ENCODE peak calls at places on chromosomes 3 and 15, in four cellular contexts. I is CD4-positive, alpha-beta memory T cell; C is omental fat pad; A is NCI-H187. R is an unnamed sample.

GRCh38 chr3:113743006-113743639 is 2.9 kb downstream of the NAA50 start:
- DNase-seq in I (no peak), A (no peak), C (no peak), R (no peak)

GRCh38 chr3:194072691-194073279 is 63.2 kb upstream of the HES1 start:
- DNase-seq in A (no peak), C (no peak), I (no peak), R (no peak)

GRCh38 chr3:188404124-188404523 is 250.2 kb downstream of the LPP start:
- DNase-seq in I (no peak), C (no peak), A (no peak), R (no peak)

GRCh38 chr3:151171145-151171544 is 31.9 kb downstream of the GPR171 start:
- DNase-seq in C (no peak), A (no peak), I (peak; percentile 40), R (peak; percentile 79)

GRCh38 chr3:127820871-127821853 is 1.2 kb downstream of the MGLL start:
- DNase-seq in I (no peak), C (no peak), A (no peak), R (no peak)

GRCh38 chr3:166879661-166880060 is 500.4 kb downstream of the ZBBX start:
- DNase-seq in I (no peak), A (no peak), C (no peak), R (no peak)

GRCh38 chr15:61275901-61276300 is 46.8 kb upstream of the RORA start:
- DNase-seq in C (no peak), A (peak; percentile 8), I (no peak), R (no peak)

GRCh38 chr3:72379500-72380187 is 468.6 kb downstream of the SHQ1 start:
- DNase-seq in I (no peak), A (no peak), C (no peak), R (no peak)

GRCh38 chr3:63654246-63654645 is 1.8 kb downstream of the SNTN start:
- DNase-seq in C (no peak), I (no peak), A (no peak), R (no peak)

GRCh38 chr3:66107855-66108254 is 69.1 kb upstream of the MAGI1 start:
- DNase-seq in C (no peak), I (no peak), A (no peak), R (no peak)

GRCh38 chr3:117399311-117400068 is 689.9 kb downstream of the TUSC7 start:
- DNase-seq in C (no peak), A (peak; percentile 58), I (no peak), R (no peak)

GRCh38 chr3:23739536-23739935 is 66.2 kb upstream of the UBE2E1 start:
- DNase-seq in I (no peak), C (no peak), A (no peak), R (no peak)

GRCh38 chr3:150765949-150766720 is 3.2 kb upstream of the SIAH2 start:
- DNase-seq in A (no peak), C (no peak), I (no peak), R (no peak)

GRCh38 chr3:109050591-109051167 is 67.3 kb downstream of the MORC1 start:
- DNase-seq in I (peak; percentile 18), C (no peak), A (no peak), R (peak; percentile 35)

GRCh38 chr3:73719877-73720276 is 95.1 kb upstream of the PDZRN3 start:
- DNase-seq in C (peak; percentile 29), A (no peak), I (no peak), R (no peak)

GRCh38 chr3:110016235-110016634 is 678.9 kb upstream of the DPPA4 start:
- DNase-seq in A (no peak), I (no peak), C (no peak), R (no peak)

GRCh38 chr15:79724312-79724711 is 172.5 kb downstream of the MTHFS start:
- DNase-seq in I (no peak), C (no peak), A (no peak), R (no peak)

GRCh38 chr15:33132722-33133345 is 61.7 kb downstream of the FMN1 start:
- DNase-seq in A (peak; percentile 36), I (no peak), C (no peak), R (peak; percentile 41)

GRCh38 chr15:80436511-80437307 is 32.5 kb downstream of the ARNT2 start:
- DNase-seq in A (no peak), C (no peak), I (no peak), R (no peak)

GRCh38 chr3:123651449-123652345 is 66.8 kb upstream of the HACD2 start:
- DNase-seq in A (no peak), I (no peak), C (no peak), R (no peak)

GRCh38 chr3:146612015-146612414 is 6.9 kb upstream of the PLSCR5 start:
- DNase-seq in C (no peak), I (no peak), A (no peak), R (no peak)

GRCh38 chr3:52190294-52190841 is 7.6 kb upstream of the ALAS1 start:
- DNase-seq in C (no peak), A (no peak), I (no peak), R (no peak)

GRCh38 chr3:13194285-13195209 is 121.3 kb upstream of the IQSEC1 start:
- DNase-seq in C (no peak), A (no peak), I (no peak), R (peak; percentile 37)

GRCh38 chr3:13121553-13122001 is 48.3 kb upstream of the IQSEC1 start:
- DNase-seq in A (no peak), I (no peak), C (no peak), R (no peak)

GRCh38 chr15:54082836-54083492 is 104.7 kb downstream of the UNC13C start:
- DNase-seq in I (no peak), C (no peak), A (no peak), R (peak; percentile 28)

GRCh38 chr3:195312714-195313113 is 41.8 kb upstream of the XXYLT1 start:
- DNase-seq in C (no peak), A (no peak), I (no peak), R (no peak)

GRCh38 chr15:41930221-41930866 is 36.5 kb upstream of the SPTBN5 start:
- DNase-seq in I (no peak), A (no peak), C (no peak), R (no peak)

GRCh38 chr3:8741581-8742355 is 8.2 kb downstream of the CAV3 start:
- DNase-seq in I (no peak), A (no peak), C (no peak), R (no peak)

GRCh38 chr15:63912061-63912615 is 78.4 kb upstream of the HERC1 start:
- DNase-seq in I (no peak), A (no peak), C (no peak), R (no peak)

GRCh38 chr15:85872125-85872524 is 77.4 kb upstream of the KLHL25 start:
- DNase-seq in C (no peak), I (no peak), A (no peak), R (no peak)

R was measured in Jurkat, Clone E6-1.